ENCODE peak calls at places on chromosomes 12 and 14, in nine cellular contexts. B, D, P, M, T, H, K, N and U are unnamed samples.

GRCh38 chr12:58592817-58593216 is 327.5 kb downstream of the LRIG3 start:
- DNase-seq in B (no peak), D (no peak), P (no peak), M (no peak), T (no peak), H (no peak), K (no peak), N (no peak), U (no peak)

GRCh38 chr12:115597157-115597712 is 680.3 kb downstream of the MED13L start:
- DNase-seq in B (no peak), D (peak), P (peak), M (no peak), T (no peak), H (no peak), K (no peak), N (no peak), U (no peak)

GRCh38 chr14:71142375-71143038 is 235.2 kb downstream of the PCNX1 start:
- DNase-seq in B (peak), D (peak), P (peak), M (no peak), T (no peak), H (no peak), K (no peak), N (no peak), U (no peak)

GRCh38 chr14:93965287-93965821 is 11.0 kb downstream of the ASB2 start:
- DNase-seq in B (no peak), D (no peak), P (peak), M (no peak), T (no peak), H (no peak), K (no peak), N (no peak), U (no peak)

GRCh38 chr14:105993814-105994213 is 467.4 kb downstream of the TMEM121 start:
- DNase-seq in B (no peak), D (no peak), P (no peak), M (no peak), T (no peak), H (no peak), K (no peak), N (no peak), U (no peak)

GRCh38 chr12:127620956-127621355 is 646.0 kb upstream of the TMEM132C start:
- DNase-seq in B (no peak), D (no peak), P (no peak), M (no peak), T (no peak), H (no peak), K (no peak), N (no peak), U (no peak)

GRCh38 chr12:21879312-21879711 is 61.9 kb downstream of the ABCC9 start:
- DNase-seq in B (no peak), D (no peak), P (no peak), M (no peak), T (no peak), H (no peak), K (no peak), N (no peak), U (no peak)

GRCh38 chr12:55068416-55069010 is 48.7 kb downstream of the NEUROD4 start:
- DNase-seq in B (peak), D (peak), P (no peak), M (no peak), T (peak), H (no peak), K (no peak), N (no peak), U (no peak)

GRCh38 chr12:5708371-5708770 is 236.7 kb downstream of the ANO2 start:
- DNase-seq in B (no peak), D (no peak), P (no peak), M (no peak), T (no peak), H (no peak), K (no peak), N (no peak), U (no peak)

GRCh38 chr12:69821441-69822204 is 3.4 kb upstream of the MYRFL start:
- DNase-seq in B (no peak), D (peak), P (peak), M (no peak), T (no peak), H (no peak), K (no peak), N (no peak), U (no peak)

GRCh38 chr12:109781668-109782321 is 51.4 kb downstream of the TRPV4 start:
- DNase-seq in B (no peak), D (no peak), P (no peak), M (no peak), T (no peak), H (no peak), K (no peak), N (no peak), U (peak)

GRCh38 chr12:989751-990278 is 1.2 kb upstream of the ERC1 start:
- DNase-seq in B (no peak), D (peak), P (no peak), M (no peak), T (no peak), H (no peak), K (no peak), N (no peak), U (no peak)
- TF ChIP-seq CTCF in B (no peak), D (no peak), P (no peak), M (no peak), T (no peak), H (no peak), K (no peak), N (no peak), U (no peak)

DNA sequence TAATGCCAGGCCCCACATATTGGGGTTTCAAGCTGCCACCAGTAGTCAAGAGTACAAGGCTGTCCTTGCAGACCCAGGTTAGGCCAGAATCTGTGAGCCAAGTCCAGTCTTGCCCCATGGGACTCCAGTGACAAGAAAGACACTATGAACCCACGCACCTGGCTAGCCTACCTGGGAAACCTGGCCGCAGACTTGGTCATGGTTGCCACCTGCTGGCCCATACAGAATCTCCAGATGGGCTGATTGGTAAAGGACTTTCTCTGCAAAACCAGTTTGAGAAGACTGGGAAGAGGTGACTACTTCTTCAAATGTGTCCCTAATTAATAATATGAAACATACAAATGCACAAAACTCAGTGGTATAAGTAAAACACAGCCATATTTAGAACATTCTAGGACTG is 398.4 kb upstream of the FLRT2 start:
- DNase-seq in B (no peak), D (no peak), P (no peak), M (no peak), T (no peak), H (no peak), K (no peak), N (no peak), U (no peak)
- TF ChIP-seq CTCF in B (no peak), D (no peak), P (no peak), M (no peak), T (no peak), H (no peak), K (no peak), N (no peak), U (no peak)

DNA sequence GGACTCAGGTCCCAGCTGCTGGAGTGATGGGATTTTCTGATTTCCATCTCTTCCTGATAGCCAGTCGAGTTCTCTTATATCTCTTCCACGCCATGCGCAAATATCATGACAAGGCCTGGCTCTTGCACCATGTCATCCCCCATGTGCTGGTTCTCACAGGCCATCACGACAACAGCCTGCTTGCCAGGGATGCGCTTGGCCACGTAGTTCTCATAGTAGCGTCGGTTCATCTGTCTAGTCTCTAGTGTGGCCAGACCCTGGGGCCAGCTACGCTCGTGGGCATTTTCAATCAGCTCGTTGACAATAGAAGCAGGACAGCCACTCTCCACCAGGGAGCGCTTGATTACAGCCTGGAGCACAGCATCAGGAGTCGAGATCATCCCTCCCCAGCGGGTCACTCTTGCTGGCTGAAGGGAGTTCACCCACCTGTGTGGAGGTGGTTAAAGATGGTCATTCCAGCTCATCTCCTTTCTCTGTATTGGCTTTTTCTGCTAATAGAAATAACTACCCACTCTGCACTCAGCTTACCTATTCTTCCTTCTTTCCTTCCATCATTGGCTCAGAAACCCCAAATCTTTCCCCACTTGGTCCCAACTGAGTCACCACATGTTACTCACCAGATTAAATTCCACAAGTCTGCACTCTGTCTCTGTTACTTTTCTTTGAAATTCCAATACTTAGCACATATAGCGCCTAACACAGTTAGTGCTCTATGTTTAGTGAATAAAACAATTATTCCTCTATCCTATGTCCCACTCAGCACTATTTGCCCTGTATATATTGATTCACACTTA is 15.2 kb downstream of the RNF41 start:
- DNase-seq in B (peak), D (no peak), P (no peak), M (no peak), T (peak), H (peak), K (no peak), N (no peak), U (no peak)
- TF ChIP-seq CTCF in B (peak), D (peak), P (peak), M (peak), T (peak), H (no peak), K (peak), N (no peak), U (peak)

GRCh38 chr12:50201987-50202521 is 34.9 kb upstream of the CERS5 start:
- DNase-seq in B (no peak), D (no peak), P (peak), M (no peak), T (no peak), H (no peak), K (no peak), N (no peak), U (no peak)
- TF ChIP-seq CTCF in B (no peak), D (no peak), P (no peak), M (no peak), T (no peak), H (no peak), K (no peak), N (no peak), U (no peak)

DNA sequence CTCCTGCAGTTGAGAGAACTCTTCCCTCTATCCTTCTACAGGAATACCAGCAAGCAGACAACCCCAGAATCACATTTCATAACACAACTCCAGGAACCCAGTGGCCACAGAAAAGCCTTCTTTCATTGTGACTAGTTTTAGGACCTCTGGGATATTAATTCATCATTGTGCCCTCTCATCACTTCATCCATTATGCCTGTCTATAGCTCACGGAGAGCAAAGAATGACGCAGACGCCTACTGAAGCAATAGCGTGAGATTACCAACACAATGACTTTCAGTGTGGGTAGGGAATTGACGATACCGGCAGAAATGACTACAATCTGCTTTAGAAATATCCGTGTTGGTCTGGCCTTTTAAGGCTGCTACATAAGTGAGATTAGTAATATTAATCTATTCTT is 158.1 kb upstream of the FOXG1 start:
- DNase-seq in B (no peak), D (no peak), P (no peak), M (no peak), T (no peak), H (no peak), K (no peak), N (no peak), U (no peak)
- TF ChIP-seq CTCF in B (no peak), D (no peak), P (no peak), M (no peak), T (no peak), H (no peak), K (no peak), N (no peak), U (no peak)